ENCODE peak calls at places on chromosomes 7 and 10, in four cellular contexts. Z is esophagus squamous epithelium, E is sigmoid colon, K is SK-N-SH. J is an unnamed sample.

GRCh38 chr10:33179056-33179455 is 155.4 kb downstream of the NRP1 start:
- DNase-seq in Z (no peak), E (no peak), K (no peak), J (no peak)

GRCh38 chr7:98826811-98827231 is 43.0 kb downstream of the TMEM130 start:
- DNase-seq in Z (no peak), E (peak), K (peak), J (peak)

GRCh38 chr7:73905360-73905759 is 44.4 kb downstream of the TMEM270 start:
- DNase-seq in Z (no peak), E (peak), K (peak), J (no peak)

GRCh38 chr7:150363872-150364271 is 4.8 kb upstream of the REPIN1 start:
- DNase-seq in Z (no peak), E (no peak), K (no peak), J (no peak)

GRCh38 chr10:63210611-63211196 is 77.6 kb downstream of the NRBF2 start:
- DNase-seq in Z (no peak), E (no peak), K (no peak), J (no peak)

GRCh38 chr10:89029785-89030437 is 39.3 kb downstream of the FAS start:
- DNase-seq in Z (no peak), E (peak), K (peak), J (peak)

GRCh38 chr10:61066661-61067353 is 122.8 kb upstream of the RHOBTB1 start:
- DNase-seq in Z (no peak), E (no peak), K (no peak), J (no peak)

GRCh38 chr10:98391578-98391991 is 23.4 kb downstream of the PYROXD2 start:
- DNase-seq in Z (no peak), E (peak), K (no peak), J (no peak)

GRCh38 chr10:43983405-43983804 is 334.7 kb upstream of the ZNF32 start:
- DNase-seq in Z (no peak), E (no peak), K (no peak), J (no peak)

GRCh38 chr10:86651021-86651471 is 3.3 kb upstream of the OPN4 start:
- DNase-seq in Z (no peak), E (peak), K (no peak), J (no peak)

GRCh38 chr10:22333667-22334282 is 11.5 kb upstream of the SPAG6 start:
- DNase-seq in Z (no peak), E (no peak), K (no peak), J (no peak)

GRCh38 chr10:61763778-61764177 is 101.0 kb downstream of the CABCOCO1 start:
- DNase-seq in Z (no peak), E (no peak), K (no peak), J (no peak)

GRCh38 chr10:88114368-88114767 is 250.9 kb downstream of the PTEN start:
- DNase-seq in Z (no peak), E (no peak), K (peak), J (peak)

GRCh38 chr10:76251773-76252617 is 820.6 kb downstream of the LRMDA start:
- DNase-seq in Z (no peak), E (peak), K (no peak), J (no peak)

GRCh38 chr7:69695998-69696657 is 97.9 kb downstream of the AUTS2 start:
- DNase-seq in Z (no peak), E (no peak), K (no peak), J (no peak)

GRCh38 chr10:75034714-75035258 is 76.7 kb upstream of the SAMD8 start:
- DNase-seq in Z (no peak), E (no peak), K (no peak), J (no peak)

GRCh38 chr10:101774589-101775272 is 1.2 kb downstream of the FGF8 start:
- DNase-seq in Z (no peak), E (peak), K (peak), J (no peak)
- H3K4me3 ChIP-seq in Z (no peak), E (no peak), K (no peak), J (no peak)

GRCh38 chr7:155811560-155811894 is 736 bp downstream of the SHH start:
- DNase-seq in Z (no peak), E (no peak), K (no peak), J (no peak)
- H3K4me3 ChIP-seq in Z (no peak), E (no peak), K (no peak), J (no peak)

GRCh38 chr10:509361-510102 is 179.9 kb downstream of the DIP2C start:
- DNase-seq in Z (no peak), E (peak), K (no peak), J (no peak)

GRCh38 chr10:511849-512191 is 177.6 kb downstream of the DIP2C start:
- DNase-seq in Z (no peak), E (peak), K (no peak), J (no peak)

GRCh38 chr10:513393-513792 is 176.1 kb downstream of the DIP2C start:
- DNase-seq in Z (no peak), E (peak), K (no peak), J (no peak)

GRCh38 chr10:510415-510881 is 179.0 kb downstream of the DIP2C start:
- DNase-seq in Z (no peak), E (peak), K (no peak), J (no peak)

DNA sequence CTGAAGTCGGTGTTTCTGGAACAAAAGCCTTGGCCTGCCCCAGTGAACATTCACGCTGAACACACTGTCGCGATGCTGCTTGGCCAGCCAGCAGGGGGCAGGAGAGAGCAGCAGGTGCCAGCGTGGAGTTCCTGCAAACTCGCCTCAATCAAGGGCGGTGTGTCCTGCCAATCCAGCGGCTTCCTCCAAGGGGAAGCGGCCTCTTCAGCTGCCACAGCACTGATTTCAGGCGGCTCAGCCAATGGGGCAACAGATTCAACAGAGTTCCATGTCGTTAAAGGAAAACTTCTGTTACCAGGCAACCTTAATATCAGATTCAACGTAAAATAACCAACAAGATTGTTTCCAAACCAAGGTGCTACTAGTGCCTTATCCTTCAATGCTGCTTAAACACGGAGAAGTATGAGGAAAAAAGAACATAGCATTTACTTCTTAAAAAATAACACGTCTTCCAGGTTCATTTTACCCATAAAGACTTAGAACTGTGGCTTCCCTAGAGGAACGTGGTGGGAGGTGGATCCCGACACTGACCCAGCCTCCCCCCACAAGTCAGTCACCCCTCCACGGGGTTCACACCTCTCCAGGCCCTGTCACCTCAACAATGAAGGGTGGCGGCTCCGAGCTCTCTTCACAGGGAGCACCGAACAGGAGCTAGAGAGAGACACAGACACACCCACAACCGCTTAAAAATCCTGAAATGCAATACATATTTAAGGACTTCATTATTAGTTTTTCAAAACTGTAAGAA is 178.2 kb downstream of the DIP2C start:
- DNase-seq in Z (peak), E (peak), K (peak), J (peak)
- H3K4me3 ChIP-seq in Z (no peak), E (no peak), K (no peak), J (no peak)

DNA sequence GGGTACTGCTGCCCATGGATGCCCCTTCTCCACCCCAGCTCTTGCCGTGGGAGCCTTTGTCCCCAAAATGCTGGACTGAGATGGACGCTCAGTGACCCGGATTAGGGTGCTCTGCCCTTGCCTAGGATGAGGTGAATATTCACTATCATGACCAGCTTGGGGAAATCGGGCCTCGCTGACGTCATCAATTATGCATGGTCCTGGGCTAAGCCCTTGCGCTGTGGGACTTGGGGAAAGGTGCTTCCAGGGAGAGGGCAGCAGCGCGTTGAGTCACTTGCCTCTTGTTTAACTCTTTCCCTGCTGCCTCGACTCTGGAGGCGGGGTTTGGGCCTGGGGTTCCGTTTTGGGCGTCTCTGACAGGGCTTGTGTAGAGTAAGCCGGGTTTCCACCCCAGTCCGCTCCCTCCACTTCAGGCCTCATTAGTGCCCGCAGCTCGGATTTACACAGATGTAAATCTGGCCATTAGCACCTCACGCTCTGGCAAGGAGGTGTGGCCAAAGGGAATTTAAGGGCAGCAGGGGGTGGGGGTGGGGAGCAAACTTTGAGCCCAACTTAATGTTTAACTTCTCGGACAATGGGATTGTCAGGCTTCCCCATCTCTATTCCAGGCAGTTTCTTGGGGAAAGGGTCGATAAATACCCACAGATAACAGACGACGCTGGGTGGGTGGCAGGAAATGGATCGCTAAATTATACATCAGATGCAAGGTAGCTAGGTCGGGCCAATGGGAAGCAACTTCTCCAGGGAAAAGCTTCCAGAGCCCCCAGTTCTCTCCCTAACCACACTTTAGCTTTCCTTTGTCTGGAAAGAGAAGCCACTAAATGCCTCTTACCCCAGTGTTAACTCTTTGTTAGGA is 51.3 kb upstream of the TCF7L2 start:
- DNase-seq in Z (no peak), E (no peak), K (no peak), J (peak)
- H3K4me3 ChIP-seq in Z (no peak), E (peak), K (no peak), J (peak)

GRCh38 chr7:116355423-116355765 is 144.1 kb upstream of the CAV2 start:
- DNase-seq in Z (no peak), E (no peak), K (no peak), J (no peak)
- H3K4me3 ChIP-seq in Z (no peak), E (peak), K (peak), J (no peak)

GRCh38 chr10:131723601-131724530 is 176.9 kb upstream of the PPP2R2D start:
- DNase-seq in Z (no peak), E (no peak), K (peak), J (no peak)

GRCh38 chr10:131722121-131722520 is 178.7 kb upstream of the PPP2R2D start:
- DNase-seq in Z (no peak), E (no peak), K (no peak), J (no peak)

GRCh38 chr10:131725736-131726459 is 174.9 kb upstream of the PPP2R2D start:
- DNase-seq in Z (no peak), E (peak), K (peak), J (no peak)

GRCh38 chr10:131724891-131725735 is 175.7 kb upstream of the PPP2R2D start:
- DNase-seq in Z (no peak), E (peak), K (peak), J (no peak)

GRCh38 chr10:131722525-131723264 is 178.1 kb upstream of the PPP2R2D start:
- DNase-seq in Z (no peak), E (no peak), K (no peak), J (no peak)
- H3K4me3 ChIP-seq in Z (no peak), E (no peak), K (no peak), J (no peak)

GRCh38 chr7:107999814-108000560 is 3.0 kb downstream of the LAMB1 start:
- DNase-seq in Z (no peak), E (no peak), K (no peak), J (no peak)
- H3K4me3 ChIP-seq in Z (no peak), E (peak), K (peak), J (no peak)

J was measured in BE2C.